ENCODE peak calls at places on chromosomes 6 and 20, in four cellular contexts. U is HFF-Myc, P is psoas muscle, B is progenitor cell of endocrine pancreas. D is an unnamed sample.

GRCh38 chr6:105883966-105884365 is 202.2 kb upstream of the PRDM1 start:
- DNase-seq in B (no peak), P (no peak), U (no peak), D (no peak)

GRCh38 chr6:167550936-167551633 is 226.2 kb downstream of the TTLL2 start:
- DNase-seq in B (no peak), P (peak), U (no peak), D (no peak)

GRCh38 chr20:43465625-43465943 is 7.9 kb downstream of the SRSF6 start:
- DNase-seq in B (no peak), P (no peak), U (no peak), D (no peak)

GRCh38 chr6:158757753-158758090 is 61.4 kb downstream of the EZR start:
- DNase-seq in U (no peak), P (no peak), B (no peak), D (no peak)

GRCh38 chr6:56055066-56055465 is 179.7 kb upstream of the BMP5 start:
- DNase-seq in B (no peak), P (no peak), U (no peak), D (no peak)

GRCh38 chr20:54514020-54514607 is 38.7 kb downstream of the DOK5 start:
- DNase-seq in P (no peak), U (no peak), B (no peak), D (no peak)

GRCh38 chr6:144413418-144413817 is 128.3 kb downstream of the UTRN start:
- DNase-seq in B (no peak), P (no peak), U (no peak), D (no peak)

GRCh38 chr20:15596220-15596875 is 976.9 kb downstream of the KIF16B start:
- DNase-seq in P (no peak), B (no peak), U (no peak), D (no peak)

GRCh38 chr20:38805958-38806854 is 709 bp downstream of the PPP1R16B start:
- DNase-seq in U (no peak), P (peak), B (peak), D (no peak)

GRCh38 chr20:33730946-33731692 is 677 bp upstream of the ZNF341 start:
- DNase-seq in B (no peak), U (no peak), P (no peak), D (no peak)
- TF ChIP-seq CTCF in B (no peak), U (no peak), P (no peak), D (no peak)

GRCh38 chr6:79230149-79230548 is 4.3 kb downstream of the HMGN3 start:
- DNase-seq in U (no peak), P (no peak), B (no peak), D (no peak)

GRCh38 chr6:79234150-79235022 is at the start of gene HMGN3:
- DNase-seq in P (peak), B (peak), U (peak), D (peak)

GRCh38 chr6:79232696-79233462 is 1.6 kb downstream of the HMGN3 start:
- DNase-seq in P (no peak), B (no peak), U (no peak), D (no peak)

GRCh38 chr6:79231101-79231500 is 3.4 kb downstream of the HMGN3 start:
- DNase-seq in U (no peak), B (no peak), P (no peak), D (no peak)

DNA sequence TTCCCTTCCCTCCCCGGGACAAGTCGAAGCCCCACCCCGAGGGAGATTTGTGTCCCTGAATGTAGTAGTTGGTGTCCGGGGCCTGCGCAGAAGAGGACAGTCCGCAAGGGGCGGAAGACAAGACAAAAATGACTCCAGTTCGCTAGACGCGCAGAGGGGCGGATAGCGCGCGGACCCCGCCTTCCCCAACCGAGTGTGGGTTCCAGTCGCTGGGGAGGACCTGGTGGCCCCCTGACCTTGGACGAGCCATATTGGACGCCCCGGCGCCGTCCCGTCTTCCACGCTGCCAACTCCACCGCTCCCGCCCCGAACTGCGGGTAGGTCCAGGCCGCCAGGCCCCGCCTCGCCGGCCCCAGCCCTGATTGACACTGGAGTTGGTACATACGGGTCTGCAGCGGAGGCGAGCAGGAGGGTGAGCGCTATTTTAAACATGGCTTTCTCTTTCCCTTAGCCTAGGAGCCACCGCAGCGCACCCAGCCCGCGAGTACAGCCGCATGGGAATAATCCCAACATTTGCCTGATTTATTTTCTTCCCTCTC is 802 bp downstream of the HMGN3 start:
- DNase-seq in B (peak), P (peak), U (peak), D (peak)
- TF ChIP-seq CTCF in B (peak), P (peak), U (peak), D (peak)

GRCh38 chr20:25057234-25058050 is 497 bp downstream of the ACSS1 start:
- DNase-seq in B (peak), U (no peak), P (peak), D (no peak)
- TF ChIP-seq CTCF in B (no peak), U (no peak), P (no peak), D (no peak)

GRCh38 chr6:84685983-84686584 is 78.3 kb downstream of the TBX18 start:
- DNase-seq in B (no peak), P (no peak), U (peak), D (no peak)
- TF ChIP-seq CTCF in B (peak), P (peak), U (peak), D (peak)

GRCh38 chr6:104281370-104281769 is 578.3 kb downstream of the HACE1 start:
- DNase-seq in U (no peak), P (no peak), B (no peak), D (no peak)
- TF ChIP-seq CTCF in U (no peak), P (no peak), B (no peak), D (no peak)

DNA sequence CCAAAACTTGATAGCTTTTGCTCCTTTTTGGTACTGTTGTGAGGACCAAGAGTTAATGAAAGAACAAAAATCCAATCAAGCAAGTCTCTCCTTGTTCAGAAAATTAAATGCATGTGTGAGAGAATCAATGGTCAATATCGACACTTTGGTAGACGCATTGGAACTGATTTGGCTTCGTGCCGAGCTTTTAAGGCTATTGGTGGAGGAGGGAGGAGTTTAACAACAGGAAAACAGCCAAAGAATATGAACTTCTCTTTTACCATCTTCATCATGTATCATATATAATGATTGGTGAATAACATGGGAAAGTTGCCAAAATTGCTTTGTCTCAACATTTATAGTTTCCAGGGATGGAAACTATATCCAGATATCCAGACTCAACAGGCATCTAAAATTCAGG is 266.5 kb upstream of the CITED2 start:
- DNase-seq in P (no peak), B (no peak), U (no peak), D (no peak)
- TF ChIP-seq CTCF in P (no peak), B (no peak), U (no peak), D (no peak)

GRCh38 chr6:35297541-35298481 is at the start of gene DEF6:
- DNase-seq in B (peak), U (peak), P (peak), D (peak)
- TF ChIP-seq CTCF in B (peak), U (peak), P (peak), D (peak)

D was measured in type B pancreatic cell.